ENCODE peak calls at places on chromosomes 6 and 20, in eight cellular contexts. Z, O, V, H, X, M, N and Q are unnamed samples.

GRCh38 chr6:116876635-116877611 is at the start of gene RFX6:
- DNase-seq in X (no peak), H (no peak), V (no peak), O (no peak), M (peak; percentile 29), N (no peak), Z (no peak), Q (peak; percentile 28)

GRCh38 chr20:4971064-4971463 is 30.2 kb downstream of the SLC23A2 start:
- DNase-seq in H (no peak), N (no peak), O (no peak), X (no peak), V (no peak), Z (no peak), M (no peak), Q (no peak)

GRCh38 chr6:82251942-82252341 is 4.4 kb upstream of the IBTK start:
- DNase-seq in M (peak; percentile 30), V (peak; percentile 62), Z (no peak), N (no peak), H (no peak), X (no peak), O (no peak), Q (no peak)

GRCh38 chr6:153104220-153104619 is 26.9 kb downstream of the RGS17 start:
- DNase-seq in X (no peak), Z (no peak), M (no peak), N (no peak), H (no peak), V (no peak), O (no peak), Q (no peak)

GRCh38 chr6:143629104-143630080 is 48.4 kb upstream of the PHACTR2 start:
- DNase-seq in V (no peak), H (no peak), N (no peak), O (no peak), Z (no peak), M (no peak), X (no peak), Q (no peak)

GRCh38 chr6:41779336-41779735 is 364 bp downstream of the FRS3 start:
- DNase-seq in Z (no peak), M (no peak), N (no peak), O (no peak), V (peak; percentile 17), X (no peak), H (no peak), Q (no peak)

GRCh38 chr20:2361035-2361593 is 19.6 kb upstream of the TGM6 start:
- DNase-seq in O (no peak), V (no peak), X (no peak), N (no peak), M (no peak), Z (no peak), H (no peak), Q (no peak)

GRCh38 chr6:154487367-154488275 is 22.9 kb downstream of the CNKSR3 start:
- DNase-seq in V (no peak), N (no peak), X (no peak), M (no peak), Z (no peak), O (no peak), H (no peak), Q (no peak)

GRCh38 chr6:110597754-110598153 is 121.3 kb upstream of the SLC22A16 start:
- DNase-seq in O (no peak), M (no peak), H (no peak), V (no peak), Z (no peak), X (no peak), N (no peak), Q (no peak)

GRCh38 chr6:110593637-110594036 is 117.2 kb upstream of the SLC22A16 start:
- DNase-seq in O (no peak), M (no peak), Z (no peak), X (no peak), V (no peak), H (no peak), N (no peak), Q (no peak)

GRCh38 chr6:110596354-110596753 is 119.9 kb upstream of the SLC22A16 start:
- DNase-seq in N (no peak), H (no peak), O (no peak), M (no peak), X (no peak), Z (no peak), V (no peak), Q (peak; percentile 38)

GRCh38 chr6:110590821-110591351 is 114.5 kb upstream of the SLC22A16 start:
- DNase-seq in N (no peak), V (no peak), H (no peak), Z (no peak), M (no peak), X (peak; percentile 32), O (no peak), Q (no peak)

GRCh38 chr6:110595112-110595511 is 118.7 kb upstream of the SLC22A16 start:
- DNase-seq in V (no peak), M (no peak), N (no peak), X (no peak), H (no peak), O (no peak), Z (no peak), Q (no peak)
- TF ChIP-seq POLR2A in V (no peak), M (no peak), N (no peak), X (no peak), H (no peak), O (no peak), Z (no peak), Q (no peak)

GRCh38 chr20:41245086-41245707 is 72.3 kb downstream of the ZHX3 start:
- DNase-seq in N (no peak), V (peak; percentile 52), H (no peak), M (no peak), X (no peak), O (peak; percentile 33), Z (no peak), Q (no peak)

GRCh38 chr20:41248371-41249024 is 69.0 kb downstream of the ZHX3 start:
- DNase-seq in N (peak; percentile 26), V (peak; percentile 89), H (no peak), O (no peak), X (no peak), Z (no peak), M (no peak), Q (no peak)

GRCh38 chr20:41247523-41248370 is 69.8 kb downstream of the ZHX3 start:
- DNase-seq in Z (no peak), V (peak; percentile 33), O (no peak), N (no peak), H (no peak), M (no peak), X (no peak), Q (no peak)

GRCh38 chr20:41249781-41250281 is 67.7 kb downstream of the ZHX3 start:
- DNase-seq in N (no peak), O (peak; percentile 56), M (peak; percentile 53), X (no peak), H (no peak), V (peak; percentile 75), Z (no peak), Q (no peak)

GRCh38 chr20:41249371-41249770 is 68.2 kb downstream of the ZHX3 start:
- DNase-seq in M (no peak), O (no peak), Z (no peak), H (peak; percentile 15), V (peak; percentile 92), X (no peak), N (peak; percentile 29), Q (no peak)
- TF ChIP-seq POLR2AphosphoS5 in M (no peak), O (no peak), Z (peak; percentile 51), H (no peak), V (peak; percentile 69), X (no peak), N (peak; percentile 46), Q (peak; percentile 51)

GRCh38 chr20:49675368-49676151 is 38.1 kb downstream of the B4GALT5 start:
- DNase-seq in Z (no peak), M (peak; percentile 57), H (no peak), X (peak; percentile 86), O (no peak), V (no peak), N (no peak), Q (no peak)

GRCh38 chr20:49676581-49677291 is 36.9 kb downstream of the B4GALT5 start:
- DNase-seq in O (no peak), V (peak; percentile 45), H (no peak), Z (no peak), M (peak; percentile 66), N (no peak), X (peak; percentile 82), Q (peak; percentile 60)

GRCh38 chr20:49671429-49671828 is 42.2 kb downstream of the B4GALT5 start:
- DNase-seq in H (no peak), V (no peak), Z (no peak), M (no peak), O (no peak), X (no peak), N (no peak), Q (no peak)

GRCh38 chr20:49672109-49672681 is 41.5 kb downstream of the B4GALT5 start:
- DNase-seq in Z (no peak), O (no peak), H (no peak), V (no peak), N (no peak), X (no peak), M (no peak), Q (no peak)

DNA sequence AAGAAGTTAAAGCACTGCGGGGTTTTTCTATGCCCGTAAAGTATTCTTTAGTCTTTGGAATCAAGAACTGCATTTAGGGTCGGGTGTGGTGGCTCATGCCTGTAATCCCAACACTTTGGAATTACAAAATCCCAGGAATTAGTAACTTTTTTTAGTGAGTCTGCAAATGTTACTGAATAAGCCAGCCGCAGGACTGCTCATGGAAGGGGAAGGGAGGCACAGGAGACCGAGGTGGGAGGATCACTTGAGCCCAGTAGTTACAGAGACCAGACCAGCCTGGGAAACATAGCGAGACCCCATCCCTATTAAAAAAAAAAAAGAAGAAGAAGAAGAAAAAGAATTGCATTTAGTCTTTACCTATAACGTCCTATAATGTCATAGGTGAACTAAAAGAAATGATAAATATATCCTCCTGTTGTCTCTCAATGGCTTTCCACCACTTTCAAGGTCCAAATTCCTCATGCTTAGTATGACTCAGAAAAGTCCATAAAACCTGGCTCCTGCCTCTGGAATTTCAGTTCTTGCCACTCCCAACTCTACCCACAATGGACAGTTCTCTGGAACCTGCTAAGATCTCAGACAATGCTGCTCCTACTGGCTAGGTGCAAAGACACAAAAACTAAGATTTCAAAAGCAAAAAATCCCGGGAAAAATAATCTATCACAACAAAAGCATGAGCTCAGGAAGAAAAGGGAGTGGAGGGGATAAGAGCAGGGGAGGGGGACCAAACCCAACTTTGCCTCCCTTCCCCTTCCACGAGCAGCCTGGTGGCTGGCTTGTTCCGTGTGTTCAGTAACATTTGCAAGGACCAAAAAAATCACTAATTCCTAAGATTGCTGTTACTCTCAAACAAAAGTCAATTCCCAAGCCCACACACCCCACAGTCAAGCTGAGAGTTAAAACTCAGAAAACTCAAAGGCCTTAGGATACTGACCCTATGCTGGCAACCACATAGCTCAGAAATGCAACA is 39.0 kb downstream of the B4GALT5 start:
- DNase-seq in N (no peak), X (no peak), V (no peak), Z (no peak), M (no peak), H (no peak), O (no peak), Q (no peak)
- TF ChIP-seq POLR2A in N (no peak), X (no peak), V (no peak), Z (no peak), M (no peak), H (no peak), O (no peak), Q (no peak)

DNA sequence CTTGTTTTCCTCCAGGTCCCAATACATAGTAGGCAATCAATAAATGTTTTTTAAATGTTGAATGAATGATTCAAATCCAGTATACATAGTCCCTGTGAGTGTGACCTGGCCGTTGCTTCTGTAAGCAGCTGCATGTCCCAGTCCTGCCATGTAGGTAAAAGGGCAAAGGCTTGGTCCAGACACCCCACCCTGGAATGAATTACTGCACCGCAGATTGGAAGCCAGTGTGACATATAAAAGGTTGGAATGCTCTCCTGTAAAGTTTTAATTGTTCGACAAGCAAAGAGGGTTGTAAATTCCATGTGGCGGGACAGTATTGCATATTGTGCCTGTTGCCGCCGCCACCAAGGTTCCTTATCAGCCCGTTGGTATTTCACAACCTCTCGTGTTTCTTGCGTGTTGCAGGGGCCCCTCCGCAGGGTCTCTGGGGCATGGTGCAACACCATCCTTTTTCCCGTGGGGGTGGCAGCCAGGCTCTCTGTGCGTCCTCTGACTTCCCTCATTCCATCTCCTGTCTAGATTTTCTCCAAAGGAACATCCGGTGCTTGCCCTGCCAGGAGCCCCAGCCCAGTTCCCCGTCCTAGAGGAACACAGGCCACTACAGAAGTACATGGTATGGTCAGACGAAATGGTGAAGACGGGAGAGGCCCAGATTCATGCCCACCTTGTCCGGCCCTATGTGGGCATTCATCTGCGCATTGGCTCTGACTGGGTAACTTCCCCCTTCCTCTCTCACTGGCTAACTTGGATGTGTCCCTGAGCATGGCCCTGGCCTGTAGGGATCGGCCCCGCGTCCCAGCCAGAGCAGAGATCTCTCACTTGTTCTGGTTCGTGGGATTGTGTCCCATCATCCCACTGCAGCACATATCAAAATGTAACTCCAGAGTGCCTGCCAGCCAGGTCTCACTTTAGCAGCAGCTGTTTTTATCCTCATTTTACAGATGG is 20.3 kb downstream of the POFUT1 start:
- DNase-seq in N (peak; percentile 72), X (no peak), V (no peak), O (no peak), H (no peak), Z (no peak), M (no peak), Q (peak; percentile 69)
- TF ChIP-seq POLR2AphosphoS5 in N (peak; percentile 82), X (no peak), V (no peak), O (no peak), H (no peak), Z (no peak), M (no peak), Q (peak; percentile 14)